ENCODE peak calls at places on chromosomes 7 and 10, in five cellular contexts. S, N, E, J and B are unnamed samples.

GRCh38 chr7:99218406-99219184 is 10.7 kb upstream of the KPNA7 start:
- DNase-seq in S (no peak), N (no peak), E (no peak), J (no peak), B (no peak)

GRCh38 chr7:123275036-123275753 is 75.4 kb upstream of the SLC13A1 start:
- DNase-seq in S (no peak), N (no peak), E (no peak), J (no peak), B (no peak)

GRCh38 chr7:130413201-130413600 is 27.6 kb downstream of the CEP41 start:
- DNase-seq in S (no peak), N (no peak), E (no peak), J (no peak), B (no peak)

GRCh38 chr7:45591101-45591906 is 17.1 kb downstream of the ADCY1 start:
- DNase-seq in S (no peak), N (no peak), E (peak), J (no peak), B (peak)

GRCh38 chr7:18647602-18648001 is 152.1 kb downstream of the HDAC9 start:
- DNase-seq in S (no peak), N (no peak), E (no peak), J (no peak), B (no peak)

GRCh38 chr10:131022981-131023380 is 288.5 kb downstream of the TCERG1L start:
- DNase-seq in S (no peak), N (no peak), E (no peak), J (no peak), B (peak)

GRCh38 chr10:59625842-59626522 is 83.7 kb downstream of the SLC16A9 start:
- DNase-seq in S (peak), N (peak), E (no peak), J (peak), B (no peak)

GRCh38 chr7:138584696-138585095 is 116.5 kb downstream of the SVOPL start:
- DNase-seq in S (no peak), N (no peak), E (no peak), J (no peak), B (no peak)

GRCh38 chr7:54811016-54811924 is 52.3 kb upstream of the SEC61G start:
- DNase-seq in S (peak), N (no peak), E (no peak), J (no peak), B (no peak)

GRCh38 chr10:36492590-36493510 is 632.5 kb upstream of the ANKRD30A start:
- DNase-seq in S (peak), N (no peak), E (no peak), J (no peak), B (no peak)

GRCh38 chr10:132300582-132300981 is 7.2 kb downstream of the STK32C start:
- DNase-seq in S (no peak), N (no peak), E (peak), J (no peak), B (no peak)

GRCh38 chr7:86925221-86925620 is 134.2 kb downstream of the ELAPOR2 start:
- DNase-seq in S (no peak), N (no peak), E (no peak), J (no peak), B (no peak)

GRCh38 chr7:10360050-10360449 is 613.6 kb upstream of the PHF14 start:
- DNase-seq in S (no peak), N (no peak), E (no peak), J (no peak), B (no peak)

GRCh38 chr10:92571649-92572048 is 2.2 kb downstream of the IDE start:
- DNase-seq in S (peak), N (no peak), E (no peak), J (no peak), B (no peak)

GRCh38 chr10:92573091-92573797 is 649 bp downstream of the IDE start:
- DNase-seq in S (peak), N (peak), E (peak), J (peak), B (peak)

GRCh38 chr10:92573798-92574544 is at the start of gene IDE:
- DNase-seq in S (peak), N (peak), E (peak), J (peak), B (peak)

GRCh38 chr10:92574545-92575377 is 868 bp upstream of the IDE start:
- DNase-seq in S (peak), N (no peak), E (no peak), J (no peak), B (no peak)

DNA sequence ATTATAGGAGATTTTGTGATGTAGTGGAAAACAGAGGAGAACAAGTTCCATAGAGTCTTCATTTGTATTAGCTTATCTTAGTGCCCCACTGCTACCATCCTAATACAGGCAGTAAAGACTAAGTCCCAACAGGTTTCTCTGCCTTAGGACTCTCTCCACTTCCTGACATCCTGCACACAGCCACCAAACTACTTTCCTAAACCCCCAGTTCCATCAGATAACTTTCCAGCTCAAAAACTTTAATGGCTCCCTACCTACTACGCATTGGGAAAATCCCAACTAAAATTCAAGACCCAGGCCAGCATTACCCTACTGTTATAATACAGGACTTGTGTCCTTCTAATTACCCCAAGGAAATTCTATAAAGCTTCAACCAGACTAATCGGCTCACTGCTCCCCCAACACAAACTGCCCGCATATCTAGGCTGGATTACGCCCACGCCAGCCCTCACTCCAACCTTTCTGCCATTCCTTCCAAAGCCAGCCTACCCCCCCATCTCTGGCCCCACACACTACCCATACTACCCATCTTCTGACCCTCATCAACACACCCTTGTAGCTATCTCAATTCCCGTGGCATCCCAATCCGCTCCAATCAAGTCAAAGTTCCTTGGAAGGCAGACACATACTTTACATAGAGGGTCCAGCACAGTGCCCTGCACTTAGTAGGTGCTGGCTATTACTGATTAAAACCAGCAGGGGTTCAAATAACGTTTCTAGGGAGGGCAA is 1.4 kb downstream of the IDE start:
- DNase-seq in S (no peak), N (no peak), E (no peak), J (no peak), B (no peak)
- TF ChIP-seq CTCF in S (no peak), N (no peak), E (no peak), J (no peak), B (no peak)

GRCh38 chr7:27147211-27148030 is at the start of gene HOXA6:
- DNase-seq in S (peak), N (no peak), E (no peak), J (no peak), B (peak)
- H3K4me3 ChIP-seq in S (peak), N (no peak), E (no peak), J (peak), B (peak)

GRCh38 chr10:50299948-50300669 is 48.8 kb upstream of the ASAH2 start:
- DNase-seq in S (no peak), N (no peak), E (no peak), J (no peak), B (no peak)
- TF ChIP-seq POLR2A in S (no peak), N (no peak), E (no peak), J (no peak), B (no peak)

GRCh38 chr7:133164444-133164843 is 82.6 kb upstream of the CHCHD3 start:
- DNase-seq in S (no peak), N (no peak), E (no peak), J (no peak), B (no peak)
- TF ChIP-seq CTCF in S (no peak), N (no peak), E (no peak), J (no peak), B (no peak)

GRCh38 chr10:100482834-100483185 is 20.0 kb downstream of the WNT8B start:
- DNase-seq in S (no peak), N (no peak), E (no peak), J (no peak), B (no peak)
- H3K4me3 ChIP-seq in S (no peak), N (peak), E (peak), J (no peak), B (no peak)

GRCh38 chr7:30396379-30396778 is 82.2 kb downstream of the NOD1 start:
- DNase-seq in S (no peak), N (peak), E (no peak), J (no peak), B (no peak)

GRCh38 chr7:30391806-30392205 is 86.8 kb downstream of the NOD1 start:
- DNase-seq in S (no peak), N (no peak), E (no peak), J (no peak), B (no peak)

GRCh38 chr7:30395676-30396075 is 82.9 kb downstream of the NOD1 start:
- DNase-seq in S (no peak), N (no peak), E (no peak), J (no peak), B (no peak)

GRCh38 chr7:30389793-30390192 is 88.8 kb downstream of the NOD1 start:
- DNase-seq in S (no peak), N (no peak), E (no peak), J (no peak), B (no peak)

GRCh38 chr7:30390872-30391646 is 87.5 kb downstream of the NOD1 start:
- DNase-seq in S (no peak), N (no peak), E (no peak), J (no peak), B (no peak)
- TF ChIP-seq POLR2A in S (no peak), N (no peak), E (no peak), J (no peak), B (no peak)

GRCh38 chr7:47581821-47582747 is at the start of gene TNS3:
- DNase-seq in S (peak), N (peak), E (peak), J (peak), B (no peak)
- TF ChIP-seq CTCF in S (peak), N (peak), E (peak), J (peak), B (no peak)

DNA sequence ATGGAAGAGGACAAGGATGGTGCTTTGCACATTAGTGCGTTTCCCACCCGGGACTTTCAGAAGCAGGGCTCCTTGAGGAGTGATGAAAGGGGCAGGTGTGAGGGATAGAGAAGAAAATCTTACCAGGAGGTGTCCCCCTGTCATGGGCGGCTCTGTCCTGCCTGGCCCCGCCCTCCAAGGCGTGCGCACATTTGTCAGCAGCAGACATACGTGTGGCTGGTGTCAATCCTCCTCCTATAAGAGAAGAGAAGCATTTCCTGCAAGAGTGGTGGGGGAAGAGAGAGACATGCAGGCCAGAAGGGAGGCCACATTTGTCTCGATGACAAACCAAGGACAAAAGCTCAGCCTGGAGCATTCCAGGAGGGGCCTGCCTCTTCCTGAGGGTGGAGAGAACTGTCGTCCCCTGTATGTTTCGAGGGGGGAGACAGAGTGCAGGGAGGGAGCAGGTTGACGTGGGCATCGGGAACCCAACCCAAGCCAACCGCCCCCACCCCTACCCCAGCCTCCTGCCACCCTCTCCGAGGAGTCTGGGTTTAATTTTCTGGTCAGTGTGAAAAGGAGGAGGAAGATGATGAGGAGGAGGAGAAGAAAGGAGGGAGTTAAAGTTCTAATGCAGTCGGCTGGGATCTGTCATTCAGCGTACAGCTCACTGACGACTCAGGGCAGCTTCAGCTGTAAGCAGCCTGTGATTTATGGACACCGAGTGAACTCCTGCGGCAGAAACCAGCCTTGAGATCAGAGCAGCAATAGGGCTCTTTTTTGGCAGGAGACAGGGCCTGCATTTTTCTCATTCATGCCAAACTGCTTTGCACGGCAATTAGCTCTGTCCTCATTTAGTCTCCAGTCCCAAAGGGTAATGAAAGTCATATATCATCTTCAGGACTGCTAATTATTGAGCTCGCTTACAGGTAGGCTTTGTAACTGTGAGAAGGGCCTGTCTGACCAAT is 47.7 kb upstream of the COMTD1 start:
- DNase-seq in S (peak), N (no peak), E (peak), J (no peak), B (peak)
- H3K4me3 ChIP-seq in S (no peak), N (no peak), E (no peak), J (no peak), B (no peak)